ENCODE peak calls at places on chromosomes 13 and 19, in nine cellular contexts. H, S, K, C, Y, B, D, U and T are unnamed samples. For H3K4me1 and H3K27me3, the result is how much of the 10 kb centered on the place peaks cover.

GRCh38 chr19:31648347-31648746 is 299.1 kb upstream of the TSHZ3 start:
- DNase-seq in C (no peak), S (no peak), D (no peak), H (no peak), B (no peak), U (peak), K (no peak), Y (no peak), T (no peak)

GRCh38 chr13:82717249-82717648 is 1165.0 kb downstream of the SLITRK1 start:
- DNase-seq in H (no peak), B (no peak), U (peak), K (no peak), C (no peak), S (no peak), Y (no peak), D (no peak), T (no peak)

GRCh38 chr13:36778083-36778671 is 40.8 kb upstream of the RFXAP start:
- DNase-seq in S (no peak), Y (no peak), D (no peak), C (no peak), H (no peak), K (no peak), B (no peak), U (peak), T (no peak)

GRCh38 chr19:1245884-1246816 is 2.2 kb upstream of the MIDN start:
- DNase-seq in B (no peak), S (peak), K (no peak), H (no peak), Y (peak), C (peak), D (peak), U (no peak), T (no peak)

GRCh38 chr13:19332380-19332779 is 150.8 kb upstream of the TUBA3C start:
- DNase-seq in S (no peak), U (no peak), D (no peak), H (no peak), C (no peak), Y (no peak), B (no peak), K (no peak), T (no peak)

GRCh38 chr13:30192320-30193093 is 114.8 kb downstream of the KATNAL1 start:
- DNase-seq in U (no peak), D (no peak), C (no peak), K (no peak), B (no peak), Y (no peak), S (no peak), H (no peak), T (no peak)

GRCh38 chr13:113804703-113805430 is 45.8 kb downstream of the TMEM255B start:
- DNase-seq in Y (no peak), H (no peak), C (no peak), U (no peak), S (no peak), B (no peak), D (no peak), K (peak), T (no peak)

GRCh38 chr13:113638806-113639205 is 19.2 kb downstream of the ATP4B start:
- DNase-seq in U (no peak), H (no peak), C (no peak), K (no peak), Y (peak), D (peak), B (peak), S (no peak), T (no peak)

GRCh38 chr19:46766569-46767317 is 20.5 kb upstream of the STRN4 start:
- DNase-seq in Y (no peak), S (peak), K (peak), B (no peak), D (peak), C (no peak), U (no peak), H (peak), T (no peak)

GRCh38 chr13:95676100-95676774 is 702 bp upstream of the DNAJC3 start:
- DNase-seq in D (peak), S (peak), K (peak), B (no peak), H (peak), Y (no peak), U (peak), C (no peak), T (peak)

GRCh38 chr13:87671031-87671823 is at the start of gene SLITRK5:
- DNase-seq in D (peak), C (no peak), K (peak), Y (peak), H (peak), S (peak), U (peak), B (peak), T (no peak)

GRCh38 chr13:39105110-39105509 is 66.9 kb downstream of the NHLRC3 start:
- DNase-seq in B (no peak), Y (no peak), H (no peak), K (no peak), D (no peak), S (no peak), C (no peak), U (no peak), T (no peak)

DNA sequence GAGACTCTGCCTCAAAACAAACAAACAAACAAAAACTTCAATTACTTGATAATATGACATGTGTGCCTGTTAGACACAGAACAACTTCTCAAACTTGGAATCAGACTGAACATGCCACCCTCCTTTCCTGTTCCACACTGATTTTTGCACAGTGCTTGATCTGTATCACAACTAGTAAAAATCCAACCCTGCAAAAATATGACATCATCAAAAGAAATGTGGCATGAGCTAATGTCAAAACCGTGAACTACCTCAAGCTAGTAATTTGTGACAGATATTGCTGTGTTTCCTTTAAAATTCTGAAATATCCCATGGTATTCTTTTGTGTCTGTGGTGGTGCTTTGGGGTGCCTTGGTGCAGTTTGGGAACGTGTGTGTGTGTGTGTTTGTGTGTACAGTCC is 8.2 kb downstream of the MYCBP2 start:
- DNase-seq in K (no peak), U (no peak), C (no peak), Y (no peak), H (no peak), D (no peak), B (no peak), S (no peak), T (no peak)
- H3K4me3 ChIP-seq in K (no peak), U (no peak), C (no peak), Y (no peak), H (no peak), D (no peak), B (no peak), S (no peak), T (no peak)

GRCh38 chr13:25927966-25928365 is 123.8 kb downstream of the SHISA2 start:
- DNase-seq in D (no peak), U (peak), Y (no peak), C (no peak), B (no peak), S (no peak), H (no peak), K (no peak), T (no peak)

GRCh38 chr13:25929816-25930215 is 122.0 kb downstream of the SHISA2 start:
- DNase-seq in C (no peak), D (no peak), S (no peak), B (no peak), K (no peak), H (no peak), U (no peak), Y (no peak), T (no peak)

GRCh38 chr13:25932353-25932752 is 119.5 kb downstream of the SHISA2 start:
- DNase-seq in D (no peak), B (no peak), K (no peak), S (no peak), H (no peak), C (no peak), Y (no peak), U (no peak), T (no peak)

GRCh38 chr13:25928941-25929505 is 122.8 kb downstream of the SHISA2 start:
- DNase-seq in Y (no peak), U (peak), B (no peak), D (no peak), H (no peak), K (no peak), S (no peak), C (no peak), T (no peak)

DNA sequence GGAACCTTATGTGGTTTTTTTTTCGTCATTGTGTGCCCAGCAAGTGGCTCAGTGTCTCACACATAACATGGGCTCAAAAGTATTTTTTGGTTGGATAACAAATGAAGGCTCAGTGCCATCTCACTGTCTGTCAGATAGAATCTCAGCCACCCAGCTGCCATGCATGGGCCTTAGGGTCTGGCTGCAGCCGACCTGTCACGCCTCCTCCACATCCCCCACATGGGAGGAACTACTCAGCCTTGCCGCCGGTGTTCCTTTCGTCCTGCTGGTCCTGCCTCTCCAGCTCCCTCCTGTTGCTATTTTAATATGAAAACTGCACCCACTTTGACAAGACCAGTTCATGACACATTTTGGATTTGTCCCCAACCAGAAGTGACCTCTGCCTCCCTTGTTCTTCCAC is 121.2 kb downstream of the SHISA2 start:
- DNase-seq in D (no peak), H (no peak), B (no peak), K (no peak), U (no peak), S (no peak), Y (no peak), C (no peak), T (no peak)
- H3K4me1 ChIP-seq in D (under half), H (under half), B (under half), K (under half), U (under half), S (under half), Y (under half), C (under half), T (under half)

GRCh38 chr19:48954595-48955307 is at the start of gene BAX:
- DNase-seq in Y (peak), C (peak), B (peak), K (peak), H (peak), S (peak), U (peak), D (peak), T (peak)
- H3K27me3 ChIP-seq in Y (under half), C (under half), B (under half), K (under half), H (under half), S (under half), U (under half), D (under half), T (under half)

DNA sequence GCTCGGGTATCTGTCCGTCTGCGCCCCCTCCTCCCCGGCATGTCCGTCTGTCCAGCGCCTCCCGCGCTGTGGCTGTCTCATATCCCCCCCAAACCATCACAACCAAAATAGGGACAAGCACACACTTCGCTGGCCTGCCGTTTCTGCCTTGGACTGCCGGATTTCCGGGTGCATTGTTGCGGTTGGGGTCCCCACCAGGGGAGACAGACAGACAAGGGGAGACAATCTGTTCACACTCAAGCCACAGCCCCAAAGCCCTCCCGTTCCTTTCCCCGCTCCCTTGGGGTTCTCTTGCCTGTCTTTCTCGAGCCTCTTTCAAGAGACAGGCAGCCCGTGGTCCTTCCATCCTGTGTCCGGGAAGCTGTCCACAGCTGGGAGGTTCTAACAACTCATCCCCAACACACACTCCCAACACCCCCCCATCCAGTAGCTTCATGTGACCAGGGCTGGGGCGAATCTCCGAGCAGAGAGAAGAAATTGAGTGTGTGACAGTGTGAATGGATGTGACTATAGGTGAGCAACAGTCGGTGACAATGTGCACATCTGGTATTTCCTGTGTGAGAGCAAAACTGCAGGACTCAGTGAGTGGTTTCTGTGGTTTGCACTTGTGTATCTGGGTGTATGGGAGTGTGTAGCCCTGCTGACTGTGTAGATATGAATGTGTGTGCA is 16.5 kb upstream of the FOSB start:
- DNase-seq in B (no peak), Y (peak), S (no peak), D (peak), H (peak), K (no peak), C (no peak), U (peak), T (no peak)
- H3K4me3 ChIP-seq in B (peak), Y (peak), S (peak), D (peak), H (peak), K (peak), C (peak), U (peak), T (peak)

DNA sequence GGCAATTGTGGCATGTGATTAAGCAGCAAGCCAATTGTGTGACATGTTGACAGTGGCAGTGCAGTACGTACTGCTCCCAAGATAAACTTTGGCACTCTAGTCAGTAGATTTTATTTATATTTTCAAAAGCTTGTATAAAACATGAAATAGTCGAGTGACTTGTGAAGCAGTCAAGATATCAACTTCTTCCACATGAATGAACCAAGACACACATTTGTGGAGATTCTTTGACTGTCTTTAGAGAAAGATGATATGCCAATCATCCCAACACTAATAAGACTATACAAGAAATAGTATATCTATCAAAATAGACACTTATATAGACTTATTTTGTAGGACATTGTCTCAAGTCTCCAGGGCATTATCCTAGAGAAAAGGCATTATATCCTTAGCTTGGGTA is 538.0 kb downstream of the DCT start:
- DNase-seq in K (no peak), U (no peak), S (no peak), H (no peak), B (no peak), D (no peak), C (no peak), Y (no peak), T (no peak)
- H3K4me1 ChIP-seq in K (under half), U (under half), S (under half), H (under half), B (under half), D (under half), C (under half), Y (under half), T (under half)

DNA sequence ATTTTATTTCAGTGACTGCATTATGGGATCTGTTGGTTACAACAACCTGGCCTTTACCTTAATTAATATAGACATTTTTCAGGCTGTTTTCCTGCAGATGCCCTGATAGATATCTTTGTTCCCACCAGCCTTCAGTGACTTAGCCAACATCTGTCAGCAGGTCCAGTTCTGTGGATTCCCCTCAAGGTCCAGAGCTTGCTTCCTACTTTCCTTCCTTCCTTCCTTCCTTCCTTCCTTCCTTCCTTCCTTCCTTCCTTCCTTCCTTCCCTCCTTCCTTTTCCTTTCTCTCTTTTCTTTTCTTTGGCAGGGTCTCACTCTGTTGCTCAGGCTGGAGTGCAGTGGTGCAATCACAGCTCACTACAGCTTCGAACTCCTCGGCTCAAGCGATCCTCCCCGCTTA is 14.4 kb upstream of the CYP2B6 start:
- DNase-seq in Y (no peak), B (no peak), C (no peak), S (no peak), D (no peak), K (no peak), U (no peak), H (no peak), T (no peak)
- H3K27me3 ChIP-seq in Y (under half), B (under half), C (under half), S (under half), D (under half), K (under half), U (under half), H (under half), T (under half)

GRCh38 chr19:13028027-13028426 is 32.8 kb downstream of the NFIX start:
- DNase-seq in U (no peak), H (no peak), K (peak), B (no peak), Y (no peak), D (no peak), C (no peak), S (peak), T (no peak)

GRCh38 chr19:13025819-13026477 is 30.7 kb downstream of the NFIX start:
- DNase-seq in K (peak), B (no peak), H (no peak), C (no peak), Y (no peak), S (no peak), D (no peak), U (no peak), T (no peak)

GRCh38 chr19:13026478-13026999 is 31.3 kb downstream of the NFIX start:
- DNase-seq in C (no peak), Y (no peak), H (no peak), K (no peak), S (no peak), D (peak), B (no peak), U (peak), T (no peak)

GRCh38 chr19:13027031-13027430 is 31.8 kb downstream of the NFIX start:
- DNase-seq in Y (no peak), B (no peak), S (no peak), H (no peak), C (no peak), U (no peak), K (no peak), D (no peak), T (no peak)

DNA sequence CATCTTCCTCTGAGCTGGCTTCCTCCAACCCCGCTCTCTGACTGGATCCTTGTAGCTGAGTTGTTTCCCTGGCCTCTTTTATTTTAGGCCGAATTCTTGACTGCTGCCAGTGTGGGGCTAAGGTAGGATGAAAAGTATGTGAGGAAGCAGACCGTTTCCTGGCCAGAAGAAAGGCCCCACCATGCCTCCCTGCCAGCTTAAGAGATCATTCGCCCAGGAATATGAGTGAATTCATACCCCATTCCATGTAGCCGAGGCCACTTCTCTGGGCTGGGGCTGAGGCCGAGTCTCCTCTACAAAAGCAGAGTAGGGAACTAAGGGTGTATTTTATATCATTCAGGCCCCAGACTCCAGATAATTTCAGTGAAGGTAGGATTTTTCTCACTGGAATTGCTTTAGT is 32.3 kb downstream of the NFIX start:
- DNase-seq in U (no peak), D (no peak), B (no peak), C (no peak), H (no peak), S (no peak), K (peak), Y (no peak), T (no peak)
- H3K4me3 ChIP-seq in U (peak), D (no peak), B (peak), C (peak), H (no peak), S (peak), K (no peak), Y (peak), T (no peak)

GRCh38 chr19:5956728-5957127 is 21.2 kb downstream of the RANBP3 start:
- DNase-seq in S (no peak), C (no peak), Y (no peak), D (no peak), H (no peak), K (no peak), B (no peak), U (no peak), T (no peak)

GRCh38 chr19:5954293-5954692 is 23.6 kb downstream of the RANBP3 start:
- DNase-seq in Y (no peak), S (no peak), K (no peak), B (no peak), H (no peak), U (peak), D (no peak), C (no peak), T (no peak)

GRCh38 chr19:5956323-5956722 is 21.6 kb downstream of the RANBP3 start:
- DNase-seq in C (no peak), U (no peak), B (no peak), D (no peak), K (no peak), H (no peak), S (no peak), Y (no peak), T (no peak)

GRCh38 chr19:5957132-5957531 is 20.8 kb downstream of the RANBP3 start:
- DNase-seq in D (no peak), S (no peak), Y (no peak), H (no peak), C (no peak), K (no peak), B (no peak), U (peak), T (no peak)

GRCh38 chr19:5955638-5955935 is 22.4 kb downstream of the RANBP3 start:
- DNase-seq in H (no peak), B (no peak), K (no peak), U (peak), S (no peak), D (no peak), C (no peak), Y (no peak), T (no peak)
- H3K4me1 ChIP-seq in H (half or more), B (under half), K (half or more), U (under half), S (half or more), D (half or more), C (under half), Y (half or more), T (under half)

GRCh38 chr13:52906122-52906903 is 57.9 kb upstream of the PCDH8 start:
- DNase-seq in Y (no peak), B (no peak), C (no peak), S (no peak), D (no peak), U (no peak), K (no peak), H (no peak), T (peak)
- H3K27me3 ChIP-seq in Y (under half), B (under half), C (under half), S (under half), D (under half), U (under half), K (under half), H (under half), T (under half)